ENCODE peak calls at places on chromosomes 12 and 14, in four cellular contexts. B, M, U and P are unnamed samples.

GRCh38 chr12:59823535-59823934 is 227.7 kb downstream of the SLC16A7 start:
- DNase-seq in B (no peak), M (no peak), U (no peak), P (no peak)

GRCh38 chr14:103880334-103880985 is 33.1 kb upstream of the PPP1R13B start:
- DNase-seq in B (peak), M (peak), U (peak), P (no peak)

GRCh38 chr12:67391034-67391433 is 121.9 kb downstream of the CAND1 start:
- DNase-seq in B (no peak), M (no peak), U (no peak), P (no peak)

GRCh38 chr14:50821471-50822464 is 9.2 kb downstream of the NIN start:
- DNase-seq in B (no peak), M (no peak), U (no peak), P (no peak)

GRCh38 chr14:68886109-68886434 is 93.0 kb downstream of the ACTN1 start:
- DNase-seq in B (peak), M (no peak), U (no peak), P (no peak)

GRCh38 chr12:29148958-29149690 is at the start of gene FAR2:
- DNase-seq in B (peak), M (peak), U (peak), P (no peak)

GRCh38 chr14:32508281-32508680 is 179.2 kb downstream of the AKAP6 start:
- DNase-seq in B (no peak), M (peak), U (no peak), P (no peak)

GRCh38 chr12:50050410-50051280 is 6.8 kb upstream of the ASIC1 start:
- DNase-seq in B (peak), M (peak), U (peak), P (peak)

GRCh38 chr12:104957388-104958008 is 592 bp downstream of the SLC41A2 start:
- DNase-seq in B (peak), M (no peak), U (peak), P (no peak)

GRCh38 chr12:88339966-88340365 is 197.9 kb downstream of the TMTC3 start:
- DNase-seq in B (no peak), M (peak), U (no peak), P (no peak)

GRCh38 chr12:107530706-107531105 is 154.9 kb upstream of the PWP1 start:
- DNase-seq in B (no peak), M (peak), U (no peak), P (no peak)

GRCh38 chr14:93926209-93926872 is 803 bp upstream of the FAM181A start:
- DNase-seq in B (no peak), M (no peak), U (no peak), P (no peak)

GRCh38 chr14:76778546-76779215 is 17.4 kb downstream of the VASH1 start:
- DNase-seq in B (peak), M (no peak), U (no peak), P (peak)

GRCh38 chr12:55762646-55763045 is 19.7 kb downstream of the GDF11 start:
- DNase-seq in B (no peak), M (no peak), U (no peak), P (no peak)

GRCh38 chr12:55760663-55761062 is 17.7 kb downstream of the GDF11 start:
- DNase-seq in B (no peak), M (no peak), U (no peak), P (no peak)

GRCh38 chr12:55755246-55755645 is 12.3 kb downstream of the GDF11 start:
- DNase-seq in B (no peak), M (no peak), U (no peak), P (no peak)

GRCh38 chr12:55757701-55758100 is 14.8 kb downstream of the GDF11 start:
- DNase-seq in B (no peak), M (no peak), U (no peak), P (no peak)
- TF ChIP-seq CTCF in B (no peak), M (no peak), U (no peak), P (no peak)

GRCh38 chr14:22168092-22168955 is 420.7 kb downstream of the DAD1 start:
- DNase-seq in B (no peak), M (no peak), U (no peak), P (no peak)
- TF ChIP-seq CTCF in B (no peak), M (no peak), U (no peak), P (peak)

GRCh38 chr12:96500686-96501085 is 11.3 kb downstream of the CFAP54 start:
- DNase-seq in B (no peak), M (no peak), U (no peak), P (no peak)

GRCh38 chr12:96496944-96497343 is 7.6 kb downstream of the CFAP54 start:
- DNase-seq in B (no peak), M (no peak), U (no peak), P (no peak)

GRCh38 chr12:96495841-96496545 is 6.6 kb downstream of the CFAP54 start:
- DNase-seq in B (no peak), M (no peak), U (no peak), P (no peak)

GRCh38 chr12:96495155-96495554 is 5.8 kb downstream of the CFAP54 start:
- DNase-seq in B (no peak), M (no peak), U (no peak), P (no peak)

GRCh38 chr12:96497800-96498199 is 8.4 kb downstream of the CFAP54 start:
- DNase-seq in B (no peak), M (peak), U (no peak), P (no peak)
- TF ChIP-seq CTCF in B (no peak), M (no peak), U (no peak), P (no peak)

GRCh38 chr14:75457024-75457390 is 29.2 kb downstream of the JDP2 start:
- DNase-seq in B (no peak), M (no peak), U (no peak), P (no peak)
- TF ChIP-seq CTCF in B (no peak), M (no peak), U (no peak), P (no peak)